ENCODE peak calls at places on chromosomes 1 and 21, in four cellular contexts. K is adipocyte, R is lower leg skin, B is heart left ventricle. F is an unnamed sample.
A peak's percentile ranks its signal among the peaks of the same experiment; 100 is the strongest.

GRCh38 chr1:28437260-28437923 is 67.9 kb downstream of the PHACTR4 start:
- DNase-seq in R (no peak), B (no peak), K (peak; percentile 74), F (peak; percentile 33)

GRCh38 chr1:178019622-178020021 is 49.8 kb upstream of the SEC16B start:
- DNase-seq in R (no peak), B (no peak), K (no peak), F (no peak)

GRCh38 chr21:15272591-15272990 is 207.8 kb upstream of the NRIP1 start:
- DNase-seq in B (no peak), R (no peak), K (peak; percentile 21), F (no peak)

GRCh38 chr21:17371470-17371869 is 141.4 kb upstream of the CXADR start:
- DNase-seq in B (no peak), R (no peak), K (peak; percentile 38), F (no peak)

GRCh38 chr1:214551436-214552173 is at the start of gene PTPN14:
- DNase-seq in K (peak; percentile 98), R (peak; percentile 95), B (peak; percentile 93), F (peak; percentile 93)

GRCh38 chr1:94974224-94974623 is 47.3 kb upstream of the CNN3 start:
- DNase-seq in K (peak; percentile 57), R (no peak), B (no peak), F (no peak)

GRCh38 chr1:232211149-232211548 is 418.8 kb downstream of the SIPA1L2 start:
- DNase-seq in K (no peak), R (no peak), B (no peak), F (no peak)

GRCh38 chr1:80846966-80847365 is 953.8 kb upstream of the ADGRL2 start:
- DNase-seq in B (no peak), K (peak; percentile 11), R (no peak), F (no peak)

GRCh38 chr1:78003882-78004718 is 639 bp upstream of the DNAJB4 start:
- DNase-seq in K (peak; percentile 88), B (peak; percentile 63), R (no peak), F (peak; percentile 51)

GRCh38 chr1:29237906-29238600 is 1.7 kb downstream of the PTPRU start:
- DNase-seq in B (peak; percentile 57), R (peak; percentile 93), K (peak; percentile 68), F (peak; percentile 39)

GRCh38 chr1:56617141-56617540 is 28.0 kb upstream of the PRKAA2 start:
- DNase-seq in R (no peak), B (no peak), K (peak; percentile 28), F (no peak)

GRCh38 chr1:59016390-59016789 is 232.5 kb upstream of the JUN start:
- DNase-seq in K (no peak), B (no peak), R (no peak), F (no peak)

GRCh38 chr1:94636625-94637024 is 95.1 kb upstream of the F3 start:
- DNase-seq in R (no peak), K (peak; percentile 74), B (no peak), F (no peak)

GRCh38 chr21:15015622-15016471 is 49.0 kb downstream of the NRIP1 start:
- DNase-seq in B (no peak), R (no peak), K (peak; percentile 76), F (no peak)

GRCh38 chr1:20725189-20726106 is 7.1 kb downstream of the SH2D5 start:
- DNase-seq in B (no peak), K (peak; percentile 20), R (peak; percentile 82), F (peak; percentile 48)

GRCh38 chr1:234965128-234965527 is 163.5 kb downstream of the TOMM20 start:
- DNase-seq in R (peak; percentile 66), B (no peak), K (peak; percentile 41), F (no peak)

GRCh38 chr1:236523704-236524141 is at the start of gene LGALS8:
- DNase-seq in B (peak; percentile 95), K (peak; percentile 91), R (peak; percentile 98), F (peak; percentile 90)

DNA sequence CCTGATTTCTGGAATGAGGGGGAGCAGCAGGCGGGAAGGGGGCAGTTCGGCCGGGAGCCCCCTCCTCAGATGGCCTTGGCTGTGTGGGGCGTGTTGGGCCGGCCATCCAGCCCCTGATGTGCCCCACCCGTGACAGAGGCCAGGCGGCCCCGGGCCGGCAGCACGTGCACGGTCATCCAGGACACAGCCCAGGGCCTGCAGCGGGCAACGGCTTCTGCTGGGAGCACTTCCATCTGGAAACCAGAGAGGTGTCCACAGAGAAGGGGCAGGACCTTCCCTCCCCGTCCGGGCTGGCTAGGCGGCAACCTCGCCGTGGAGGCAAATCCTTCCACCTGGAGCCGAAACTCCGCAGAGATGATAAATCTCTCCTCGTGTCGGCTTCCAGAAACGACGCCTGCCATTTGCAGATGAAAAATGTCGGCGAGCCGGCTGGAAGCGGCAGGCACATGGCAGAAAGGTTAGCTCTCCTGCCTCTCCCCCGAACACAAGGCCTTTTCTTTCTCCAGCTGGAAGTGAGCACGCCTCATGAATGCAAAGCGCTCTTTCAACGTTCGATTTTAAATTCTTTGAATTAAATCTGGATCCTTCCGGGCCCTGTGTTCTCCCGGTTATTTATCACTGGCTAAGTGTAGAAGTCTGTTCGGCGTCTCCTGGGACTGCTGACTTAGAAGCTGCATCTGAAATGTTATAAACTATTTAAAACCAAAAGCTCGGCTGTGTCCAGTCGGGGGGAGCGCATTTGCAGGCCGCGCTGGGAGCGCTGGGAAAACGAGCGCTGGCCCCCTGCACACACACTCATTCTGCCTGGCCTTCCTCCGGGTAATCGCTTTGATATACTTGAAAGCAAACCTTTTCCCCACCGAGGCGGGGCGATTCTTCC is 9.4 kb upstream of the ACTRT2 start:
- DNase-seq in B (no peak), R (peak; percentile 74), K (no peak), F (no peak)
- H3K4me3 ChIP-seq in B (no peak overlapping the region), R (no peak overlapping the region), K (no peak overlapping the region), F (no peak overlapping the region)

GRCh38 chr1:86218859-86219258 is 62.3 kb upstream of the COL24A1 start:
- DNase-seq in R (no peak), K (no peak), B (no peak), F (no peak)
- H3K4me3 ChIP-seq in R (no peak overlapping the region), K (no peak overlapping the region), B (no peak overlapping the region), F (no peak overlapping the region)

GRCh38 chr1:115469703-115470476 is 131.8 kb upstream of the NGF start:
- DNase-seq in B (peak; percentile 45), K (peak; percentile 72), R (peak; percentile 72), F (peak; percentile 83)
- H3K4me3 ChIP-seq in B (no peak overlapping the region), K (no peak overlapping the region), R (no peak overlapping the region), F (no peak overlapping the region)

GRCh38 chr1:25066253-25066652 is 136.2 kb upstream of the RUNX3 start:
- DNase-seq in B (no peak), R (no peak), K (peak; percentile 12), F (no peak)

GRCh38 chr1:25065246-25066238 is 135.5 kb upstream of the RUNX3 start:
- DNase-seq in K (no peak), B (no peak), R (no peak), F (peak; percentile 5)

GRCh38 chr1:25063591-25064416 is 133.7 kb upstream of the RUNX3 start:
- DNase-seq in K (peak; percentile 7), R (no peak), B (no peak), F (no peak)

GRCh38 chr1:25062621-25063255 is 132.7 kb upstream of the RUNX3 start:
- DNase-seq in B (no peak), R (no peak), K (no peak), F (no peak)

DNA sequence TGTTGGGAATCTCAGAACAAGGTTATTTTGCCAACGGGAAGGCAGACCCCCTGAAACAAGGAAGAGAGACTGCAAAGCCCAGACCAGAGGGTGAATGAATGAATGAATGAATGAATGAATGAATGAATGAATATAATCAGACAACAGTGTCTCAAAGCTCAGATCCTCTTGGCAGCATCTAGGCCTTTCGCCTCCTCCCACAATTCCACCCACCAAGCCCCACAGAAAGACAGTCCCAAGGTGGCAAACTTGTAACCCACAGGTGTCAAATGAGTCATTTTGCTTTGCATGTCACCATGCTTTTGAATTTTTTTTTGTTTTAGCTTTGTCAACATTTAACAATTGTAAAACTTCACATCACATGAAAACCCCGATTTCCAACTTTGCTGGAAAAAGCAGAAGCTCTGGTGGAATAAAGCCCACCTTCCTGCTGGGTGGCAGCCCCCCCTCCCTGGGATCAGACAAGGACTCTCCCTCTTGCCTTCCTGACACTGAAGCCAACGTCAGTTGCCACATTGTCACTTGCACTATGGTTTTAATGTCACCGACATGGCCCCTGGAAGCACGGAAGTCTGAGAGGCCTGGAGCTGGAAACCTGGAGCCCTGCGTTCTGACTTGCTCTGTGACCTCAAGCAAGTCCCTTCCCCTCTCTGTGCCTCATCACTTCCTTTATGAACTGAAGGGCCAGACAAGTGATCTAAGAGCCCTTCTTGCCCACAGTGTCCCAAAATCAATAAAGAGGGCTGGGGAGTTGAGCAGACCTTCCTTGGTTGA is 134.6 kb upstream of the RUNX3 start:
- DNase-seq in R (no peak), K (no peak), B (no peak), F (no peak)
- H3K4me3 ChIP-seq in R (no peak overlapping the region), K (no peak overlapping the region), B (no peak overlapping the region), F (no peak overlapping the region)

GRCh38 chr1:2322065-2322571 is 69.2 kb downstream of the MORN1 start:
- DNase-seq in B (peak; percentile 83), K (peak; percentile 95), R (peak; percentile 93), F (peak; percentile 95)
- H3K4me3 ChIP-seq in B (no peak overlapping the region), K (no peak overlapping the region), R (no peak overlapping the region), F (no peak overlapping the region)

GRCh38 chr21:45064091-45064490 is 10.3 kb upstream of the ADARB1 start:
- DNase-seq in K (no peak), R (no peak), B (no peak), F (no peak)
- H3K4me3 ChIP-seq in K (no peak overlapping the region), R (no peak overlapping the region), B (no peak overlapping the region), F (no peak overlapping the region)

GRCh38 chr1:117929340-117930172 is at the start of the genes GDAP2 and WDR3:
- DNase-seq in R (peak; percentile 99), K (peak; percentile 99), B (peak; percentile 98), F (peak; percentile 97)
- H3K4me3 ChIP-seq in R (peak within 1 kb of the TSS; percentile 91), K (peak within 1 kb of the TSS; percentile 98), B (peak within 1 kb of the TSS; percentile 79), F (peak within 1 kb of the TSS; percentile 70)

GRCh38 chr1:9416506-9416905 is 122.8 kb upstream of the SLC25A33 start:
- DNase-seq in K (no peak), B (no peak), R (no peak), F (no peak)

GRCh38 chr1:9416918-9417500 is 122.3 kb upstream of the SLC25A33 start:
- DNase-seq in K (no peak), R (no peak), B (no peak), F (no peak)

GRCh38 chr1:9410737-9411297 is 118.1 kb downstream of the SPSB1 start:
- DNase-seq in K (no peak), B (no peak), R (no peak), F (no peak)

GRCh38 chr1:9413143-9413876 is 120.6 kb downstream of the SPSB1 start:
- DNase-seq in K (peak; percentile 72), R (peak; percentile 89), B (peak; percentile 80), F (peak; percentile 86)

DNA sequence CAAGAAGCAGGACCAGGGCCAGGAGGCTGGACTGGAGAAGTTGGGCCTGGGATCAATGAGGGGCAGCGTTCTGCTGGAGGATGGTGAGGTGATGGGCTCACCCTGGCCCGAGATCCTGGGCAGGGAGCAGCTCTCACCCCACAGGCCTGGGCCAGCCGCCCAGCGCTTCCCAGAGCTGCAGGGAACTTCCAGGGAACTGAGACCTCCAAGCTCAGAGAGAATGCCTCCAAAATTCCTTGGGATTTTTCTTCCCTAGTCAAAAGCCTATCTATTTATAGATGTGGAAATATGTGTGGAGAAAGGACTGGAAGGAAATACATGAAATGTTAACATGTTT is 121.2 kb downstream of the SPSB1 start:
- DNase-seq in K (peak; percentile 72), R (no peak), B (peak; percentile 52), F (no peak)
- H3K4me3 ChIP-seq in K (peak overlapping the region; percentile 53), R (no peak overlapping the region), B (no peak overlapping the region), F (no peak overlapping the region)

F was measured in thyroid gland.